ENCODE peak calls at places on chromosomes 6 and 20, in four cellular contexts. One of them, this sample, is unnamed.

GRCh38 chr6:5998741-5999687 is 7.7 kb downstream of the NRN1 start:
- DNase-seq in hepatocyte: no peak
- DNase-seq in cardiac fibroblast: no peak
- DNase-seq in activated naive CD4-positive, alpha-beta T cell: no peak
- DNase-seq in this sample: no peak

GRCh38 chr6:163522033-163522432 is 107.5 kb downstream of the QKI start:
- DNase-seq in hepatocyte: no peak
- DNase-seq in cardiac fibroblast: no peak
- DNase-seq in activated naive CD4-positive, alpha-beta T cell: no peak
- DNase-seq in this sample: no peak

GRCh38 chr6:164693934-164694333 is 615.5 kb downstream of the C6orf118 start:
- DNase-seq in hepatocyte: no peak
- DNase-seq in cardiac fibroblast: peak
- DNase-seq in activated naive CD4-positive, alpha-beta T cell: no peak
- DNase-seq in this sample: no peak

GRCh38 chr20:49846206-49846807 is 33.7 kb downstream of the SLC9A8 start:
- DNase-seq in hepatocyte: peak
- DNase-seq in cardiac fibroblast: peak
- DNase-seq in activated naive CD4-positive, alpha-beta T cell: no peak
- DNase-seq in this sample: peak

GRCh38 chr20:13819885-13820645 is 35.2 kb downstream of the NDUFAF5 start:
- DNase-seq in hepatocyte: peak
- DNase-seq in cardiac fibroblast: peak
- DNase-seq in activated naive CD4-positive, alpha-beta T cell: no peak
- DNase-seq in this sample: peak

GRCh38 chr6:89589297-89590074 is 49.1 kb downstream of the LYRM2 start:
- DNase-seq in hepatocyte: no peak
- DNase-seq in cardiac fibroblast: no peak
- DNase-seq in activated naive CD4-positive, alpha-beta T cell: no peak
- DNase-seq in this sample: no peak

GRCh38 chr6:113556775-113557174 is 300.4 kb upstream of the MARCKS start:
- DNase-seq in hepatocyte: no peak
- DNase-seq in cardiac fibroblast: no peak
- DNase-seq in activated naive CD4-positive, alpha-beta T cell: no peak
- DNase-seq in this sample: no peak

GRCh38 chr6:142444800-142445405 is 143.1 kb downstream of the ADGRG6 start:
- DNase-seq in hepatocyte: no peak
- DNase-seq in cardiac fibroblast: no peak
- DNase-seq in activated naive CD4-positive, alpha-beta T cell: no peak
- DNase-seq in this sample: no peak

GRCh38 chr20:18254615-18255014 is 33.7 kb upstream of the ZNF133 start:
- DNase-seq in hepatocyte: no peak
- DNase-seq in cardiac fibroblast: no peak
- DNase-seq in activated naive CD4-positive, alpha-beta T cell: no peak
- DNase-seq in this sample: no peak

GRCh38 chr20:3203315-3204123 is 963 bp downstream of the DDRGK1 start:
- DNase-seq in hepatocyte: peak
- DNase-seq in cardiac fibroblast: peak
- DNase-seq in activated naive CD4-positive, alpha-beta T cell: no peak
- DNase-seq in this sample: no peak

GRCh38 chr6:136647363-136647763 is 97.1 kb upstream of the MAP7 start:
- DNase-seq in hepatocyte: peak
- DNase-seq in cardiac fibroblast: peak
- DNase-seq in activated naive CD4-positive, alpha-beta T cell: no peak
- DNase-seq in this sample: peak

GRCh38 chr20:22093122-22093521 is 387.7 kb downstream of the PAX1 start:
- DNase-seq in hepatocyte: no peak
- DNase-seq in cardiac fibroblast: no peak
- DNase-seq in activated naive CD4-positive, alpha-beta T cell: no peak
- DNase-seq in this sample: no peak

GRCh38 chr20:62120990-62121775 is 1.1 kb upstream of the LSM14B start:
- DNase-seq in hepatocyte: no peak
- DNase-seq in cardiac fibroblast: peak
- DNase-seq in activated naive CD4-positive, alpha-beta T cell: no peak
- DNase-seq in this sample: no peak

GRCh38 chr6:107386340-107386739 is 73.0 kb downstream of the PDSS2 start:
- DNase-seq in hepatocyte: no peak
- DNase-seq in cardiac fibroblast: peak
- DNase-seq in activated naive CD4-positive, alpha-beta T cell: no peak
- DNase-seq in this sample: no peak

GRCh38 chr6:113622254-113622653 is 234.9 kb upstream of the MARCKS start:
- DNase-seq in hepatocyte: no peak
- DNase-seq in cardiac fibroblast: no peak
- DNase-seq in activated naive CD4-positive, alpha-beta T cell: no peak
- DNase-seq in this sample: no peak

GRCh38 chr20:57384953-57385761 is 6.0 kb upstream of the RBM38 start:
- DNase-seq in hepatocyte: no peak
- DNase-seq in cardiac fibroblast: no peak
- DNase-seq in activated naive CD4-positive, alpha-beta T cell: no peak
- DNase-seq in this sample: no peak

GRCh38 chr20:62123450-62124118 is 1.3 kb downstream of the LSM14B start:
- DNase-seq in hepatocyte: peak
- DNase-seq in cardiac fibroblast: peak
- DNase-seq in activated naive CD4-positive, alpha-beta T cell: no peak
- DNase-seq in this sample: no peak

GRCh38 chr6:28587746-28588075 is 62.0 kb downstream of the GPX5 start:
- DNase-seq in hepatocyte: peak
- DNase-seq in cardiac fibroblast: peak
- DNase-seq in activated naive CD4-positive, alpha-beta T cell: no peak
- DNase-seq in this sample: no peak

GRCh38 chr20:63133481-63134091 is 82.3 kb downstream of the YTHDF1 start:
- DNase-seq in hepatocyte: no peak
- DNase-seq in cardiac fibroblast: no peak
- DNase-seq in activated naive CD4-positive, alpha-beta T cell: no peak
- DNase-seq in this sample: no peak

GRCh38 chr6:52389626-52390360 is 27.8 kb downstream of the PAQR8 start:
- DNase-seq in hepatocyte: peak
- DNase-seq in cardiac fibroblast: peak
- DNase-seq in activated naive CD4-positive, alpha-beta T cell: no peak
- DNase-seq in this sample: peak